ENCODE peak calls at places on chromosomes 11 and 22, in nine cellular contexts. One of them, this sample, is unnamed.

GRCh38 chr22:39303358-39303757 is 16.1 kb downstream of the RPL3 start:
- DNase-seq in activated naive CD4-positive, alpha-beta T cell treated with anti-CD3 and anti-CD28 coated beads, Interleukin-2, amount 50 U/mL, for 16 hours: no peak
- DNase-seq in NCI-H1105 treated with DMSO at 0.1 percent for 48 hours: no peak
- DNase-seq in non-pigmented ciliary epithelial cell: no peak
- DNase-seq in mucosa of gallbladder: peak; percentile 58
- DNase-seq in A172: no peak
- DNase-seq in EH: no peak
- DNase-seq in CD8-positive, alpha-beta memory T cell: no peak
- DNase-seq in prostate gland: no peak
- DNase-seq in this sample: no peak

GRCh38 chr11:75337195-75337654 is 14.2 kb downstream of the ARRB1 start:
- DNase-seq in activated naive CD4-positive, alpha-beta T cell treated with anti-CD3 and anti-CD28 coated beads, Interleukin-2, amount 50 U/mL, for 16 hours: no peak
- DNase-seq in non-pigmented ciliary epithelial cell: no peak
- DNase-seq in mucosa of gallbladder: no peak
- DNase-seq in A172: peak; percentile 77
- DNase-seq in CD8-positive, alpha-beta memory T cell: no peak
- DNase-seq in prostate gland: no peak
- DNase-seq in NCI-H1105 treated with DMSO at 0.1 percent for 48 hours: no peak
- DNase-seq in EH: peak; percentile 77
- DNase-seq in this sample: no peak

GRCh38 chr11:72226701-72227100 is 2.1 kb downstream of the INPPL1 start:
- DNase-seq in EH: no peak
- DNase-seq in A172: no peak
- DNase-seq in CD8-positive, alpha-beta memory T cell: no peak
- DNase-seq in prostate gland: no peak
- DNase-seq in non-pigmented ciliary epithelial cell: no peak
- DNase-seq in NCI-H1105 treated with DMSO at 0.1 percent for 48 hours: peak; percentile 68
- DNase-seq in mucosa of gallbladder: no peak
- DNase-seq in activated naive CD4-positive, alpha-beta T cell treated with anti-CD3 and anti-CD28 coated beads, Interleukin-2, amount 50 U/mL, for 16 hours: no peak
- DNase-seq in this sample: no peak

GRCh38 chr11:2804189-2804588 is 81.4 kb downstream of the CDKN1C start:
- DNase-seq in CD8-positive, alpha-beta memory T cell: no peak
- DNase-seq in NCI-H1105 treated with DMSO at 0.1 percent for 48 hours: no peak
- DNase-seq in non-pigmented ciliary epithelial cell: no peak
- DNase-seq in prostate gland: no peak
- DNase-seq in EH: no peak
- DNase-seq in mucosa of gallbladder: no peak
- DNase-seq in activated naive CD4-positive, alpha-beta T cell treated with anti-CD3 and anti-CD28 coated beads, Interleukin-2, amount 50 U/mL, for 16 hours: no peak
- DNase-seq in A172: no peak
- DNase-seq in this sample: peak; percentile 13

GRCh38 chr11:12430912-12431311 is 53.5 kb downstream of the PARVA start:
- DNase-seq in mucosa of gallbladder: peak; percentile 64
- DNase-seq in CD8-positive, alpha-beta memory T cell: no peak
- DNase-seq in A172: peak; percentile 75
- DNase-seq in NCI-H1105 treated with DMSO at 0.1 percent for 48 hours: no peak
- DNase-seq in activated naive CD4-positive, alpha-beta T cell treated with anti-CD3 and anti-CD28 coated beads, Interleukin-2, amount 50 U/mL, for 16 hours: no peak
- DNase-seq in EH: peak; percentile 84
- DNase-seq in prostate gland: peak; percentile 69
- DNase-seq in non-pigmented ciliary epithelial cell: no peak
- DNase-seq in this sample: no peak

GRCh38 chr11:58498464-58498863 is 9.4 kb downstream of the OR5B21 start:
- DNase-seq in CD8-positive, alpha-beta memory T cell: no peak
- DNase-seq in A172: no peak
- DNase-seq in prostate gland: no peak
- DNase-seq in activated naive CD4-positive, alpha-beta T cell treated with anti-CD3 and anti-CD28 coated beads, Interleukin-2, amount 50 U/mL, for 16 hours: no peak
- DNase-seq in EH: peak; percentile 14
- DNase-seq in mucosa of gallbladder: no peak
- DNase-seq in NCI-H1105 treated with DMSO at 0.1 percent for 48 hours: no peak
- DNase-seq in non-pigmented ciliary epithelial cell: no peak
- DNase-seq in this sample: no peak

GRCh38 chr11:116530705-116531104 is 242.1 kb downstream of the BUD13 start:
- DNase-seq in NCI-H1105 treated with DMSO at 0.1 percent for 48 hours: no peak
- DNase-seq in CD8-positive, alpha-beta memory T cell: no peak
- DNase-seq in non-pigmented ciliary epithelial cell: no peak
- DNase-seq in EH: no peak
- DNase-seq in prostate gland: no peak
- DNase-seq in activated naive CD4-positive, alpha-beta T cell treated with anti-CD3 and anti-CD28 coated beads, Interleukin-2, amount 50 U/mL, for 16 hours: no peak
- DNase-seq in A172: no peak
- DNase-seq in mucosa of gallbladder: no peak
- DNase-seq in this sample: no peak

GRCh38 chr22:23696326-23696851 is 5.6 kb downstream of the RGL4 start:
- DNase-seq in non-pigmented ciliary epithelial cell: no peak
- DNase-seq in CD8-positive, alpha-beta memory T cell: peak; percentile 52
- DNase-seq in NCI-H1105 treated with DMSO at 0.1 percent for 48 hours: no peak
- DNase-seq in A172: no peak
- DNase-seq in activated naive CD4-positive, alpha-beta T cell treated with anti-CD3 and anti-CD28 coated beads, Interleukin-2, amount 50 U/mL, for 16 hours: peak; percentile 75
- DNase-seq in prostate gland: no peak
- DNase-seq in EH: no peak
- DNase-seq in mucosa of gallbladder: peak; percentile 51
- DNase-seq in this sample: no peak

GRCh38 chr22:38327805-38328204 is 10.6 kb upstream of the CSNK1E start:
- DNase-seq in NCI-H1105 treated with DMSO at 0.1 percent for 48 hours: no peak
- DNase-seq in non-pigmented ciliary epithelial cell: no peak
- DNase-seq in mucosa of gallbladder: no peak
- DNase-seq in CD8-positive, alpha-beta memory T cell: no peak
- DNase-seq in prostate gland: no peak
- DNase-seq in A172: peak; percentile 77
- DNase-seq in activated naive CD4-positive, alpha-beta T cell treated with anti-CD3 and anti-CD28 coated beads, Interleukin-2, amount 50 U/mL, for 16 hours: no peak
- DNase-seq in EH: peak; percentile 89
- DNase-seq in this sample: no peak

GRCh38 chr11:78916759-78917158 is 342.1 kb upstream of the NARS2 start:
- DNase-seq in A172: no peak
- DNase-seq in NCI-H1105 treated with DMSO at 0.1 percent for 48 hours: no peak
- DNase-seq in prostate gland: no peak
- DNase-seq in non-pigmented ciliary epithelial cell: no peak
- DNase-seq in CD8-positive, alpha-beta memory T cell: no peak
- DNase-seq in EH: peak; percentile 8
- DNase-seq in mucosa of gallbladder: no peak
- DNase-seq in activated naive CD4-positive, alpha-beta T cell treated with anti-CD3 and anti-CD28 coated beads, Interleukin-2, amount 50 U/mL, for 16 hours: no peak
- DNase-seq in this sample: no peak

GRCh38 chr11:109486129-109486528 is 64.1 kb downstream of the C11orf87 start:
- DNase-seq in non-pigmented ciliary epithelial cell: no peak
- DNase-seq in A172: no peak
- DNase-seq in CD8-positive, alpha-beta memory T cell: no peak
- DNase-seq in prostate gland: no peak
- DNase-seq in mucosa of gallbladder: no peak
- DNase-seq in activated naive CD4-positive, alpha-beta T cell treated with anti-CD3 and anti-CD28 coated beads, Interleukin-2, amount 50 U/mL, for 16 hours: no peak
- DNase-seq in EH: no peak
- DNase-seq in NCI-H1105 treated with DMSO at 0.1 percent for 48 hours: peak; percentile 98
- DNase-seq in this sample: no peak

GRCh38 chr11:58654079-58654907 is 31.8 kb downstream of the CNTF start:
- DNase-seq in EH: peak; percentile 73
- DNase-seq in prostate gland: peak; percentile 69
- DNase-seq in mucosa of gallbladder: peak; percentile 78
- DNase-seq in CD8-positive, alpha-beta memory T cell: peak; percentile 58
- DNase-seq in non-pigmented ciliary epithelial cell: peak; percentile 14
- DNase-seq in NCI-H1105 treated with DMSO at 0.1 percent for 48 hours: peak; percentile 68
- DNase-seq in A172: peak; percentile 62
- DNase-seq in activated naive CD4-positive, alpha-beta T cell treated with anti-CD3 and anti-CD28 coated beads, Interleukin-2, amount 50 U/mL, for 16 hours: peak; percentile 83
- DNase-seq in this sample: peak; percentile 89

GRCh38 chr11:95795627-95796308 is 5.5 kb downstream of the CEP57 start:
- DNase-seq in non-pigmented ciliary epithelial cell: no peak
- DNase-seq in mucosa of gallbladder: peak; percentile 52
- DNase-seq in prostate gland: no peak
- DNase-seq in CD8-positive, alpha-beta memory T cell: no peak
- DNase-seq in EH: no peak
- DNase-seq in activated naive CD4-positive, alpha-beta T cell treated with anti-CD3 and anti-CD28 coated beads, Interleukin-2, amount 50 U/mL, for 16 hours: no peak
- DNase-seq in NCI-H1105 treated with DMSO at 0.1 percent for 48 hours: no peak
- DNase-seq in A172: no peak
- DNase-seq in this sample: no peak

GRCh38 chr11:85619497-85619896 is 7.6 kb downstream of the DLG2 start:
- DNase-seq in EH: no peak
- DNase-seq in NCI-H1105 treated with DMSO at 0.1 percent for 48 hours: no peak
- DNase-seq in activated naive CD4-positive, alpha-beta T cell treated with anti-CD3 and anti-CD28 coated beads, Interleukin-2, amount 50 U/mL, for 16 hours: no peak
- DNase-seq in mucosa of gallbladder: no peak
- DNase-seq in A172: no peak
- DNase-seq in non-pigmented ciliary epithelial cell: no peak
- DNase-seq in prostate gland: no peak
- DNase-seq in CD8-positive, alpha-beta memory T cell: no peak
- DNase-seq in this sample: no peak

GRCh38 chr22:38313384-38313955 is 3.8 kb downstream of the CSNK1E start:
- DNase-seq in NCI-H1105 treated with DMSO at 0.1 percent for 48 hours: no peak
- DNase-seq in CD8-positive, alpha-beta memory T cell: no peak
- DNase-seq in mucosa of gallbladder: peak; percentile 57
- DNase-seq in activated naive CD4-positive, alpha-beta T cell treated with anti-CD3 and anti-CD28 coated beads, Interleukin-2, amount 50 U/mL, for 16 hours: no peak
- DNase-seq in EH: peak; percentile 96
- DNase-seq in prostate gland: no peak
- DNase-seq in A172: peak; percentile 90
- DNase-seq in non-pigmented ciliary epithelial cell: peak; percentile 70
- DNase-seq in this sample: peak; percentile 86

GRCh38 chr22:38468761-38469305 is 937 bp downstream of the KDELR3 start:
- DNase-seq in non-pigmented ciliary epithelial cell: no peak
- DNase-seq in NCI-H1105 treated with DMSO at 0.1 percent for 48 hours: no peak
- DNase-seq in mucosa of gallbladder: no peak
- DNase-seq in prostate gland: no peak
- DNase-seq in A172: no peak
- DNase-seq in CD8-positive, alpha-beta memory T cell: no peak
- DNase-seq in activated naive CD4-positive, alpha-beta T cell treated with anti-CD3 and anti-CD28 coated beads, Interleukin-2, amount 50 U/mL, for 16 hours: peak; percentile 5
- DNase-seq in EH: no peak
- DNase-seq in this sample: no peak

GRCh38 chr11:7688238-7688826 is 15.0 kb upstream of the CYB5R2 start:
- DNase-seq in activated naive CD4-positive, alpha-beta T cell treated with anti-CD3 and anti-CD28 coated beads, Interleukin-2, amount 50 U/mL, for 16 hours: no peak
- DNase-seq in mucosa of gallbladder: no peak
- DNase-seq in prostate gland: no peak
- DNase-seq in NCI-H1105 treated with DMSO at 0.1 percent for 48 hours: peak; percentile 56
- DNase-seq in A172: no peak
- DNase-seq in CD8-positive, alpha-beta memory T cell: no peak
- DNase-seq in EH: peak; percentile 56
- DNase-seq in non-pigmented ciliary epithelial cell: no peak
- DNase-seq in this sample: no peak

GRCh38 chr22:17888855-17889254 is 114.6 kb upstream of the BID start:
- DNase-seq in activated naive CD4-positive, alpha-beta T cell treated with anti-CD3 and anti-CD28 coated beads, Interleukin-2, amount 50 U/mL, for 16 hours: no peak
- DNase-seq in NCI-H1105 treated with DMSO at 0.1 percent for 48 hours: no peak
- DNase-seq in non-pigmented ciliary epithelial cell: no peak
- DNase-seq in prostate gland: no peak
- DNase-seq in EH: no peak
- DNase-seq in CD8-positive, alpha-beta memory T cell: no peak
- DNase-seq in mucosa of gallbladder: no peak
- DNase-seq in A172: no peak
- DNase-seq in this sample: no peak

GRCh38 chr22:45552017-45552411 is 49.3 kb downstream of the FBLN1 start:
- DNase-seq in CD8-positive, alpha-beta memory T cell: peak; percentile 6
- DNase-seq in non-pigmented ciliary epithelial cell: no peak
- DNase-seq in EH: no peak
- DNase-seq in NCI-H1105 treated with DMSO at 0.1 percent for 48 hours: no peak
- DNase-seq in activated naive CD4-positive, alpha-beta T cell treated with anti-CD3 and anti-CD28 coated beads, Interleukin-2, amount 50 U/mL, for 16 hours: no peak
- DNase-seq in mucosa of gallbladder: no peak
- DNase-seq in prostate gland: no peak
- DNase-seq in A172: no peak
- DNase-seq in this sample: no peak

GRCh38 chr22:48760481-48761238 is 1067.0 kb downstream of the BRD1 start:
- DNase-seq in NCI-H1105 treated with DMSO at 0.1 percent for 48 hours: no peak
- DNase-seq in activated naive CD4-positive, alpha-beta T cell treated with anti-CD3 and anti-CD28 coated beads, Interleukin-2, amount 50 U/mL, for 16 hours: no peak
- DNase-seq in non-pigmented ciliary epithelial cell: no peak
- DNase-seq in CD8-positive, alpha-beta memory T cell: no peak
- DNase-seq in A172: no peak
- DNase-seq in EH: no peak
- DNase-seq in mucosa of gallbladder: peak; percentile 7
- DNase-seq in prostate gland: no peak
- DNase-seq in this sample: no peak

GRCh38 chr11:73204711-73205121 is 13.4 kb upstream of the P2RY2 start:
- DNase-seq in CD8-positive, alpha-beta memory T cell: no peak
- DNase-seq in non-pigmented ciliary epithelial cell: no peak
- DNase-seq in prostate gland: no peak
- DNase-seq in NCI-H1105 treated with DMSO at 0.1 percent for 48 hours: no peak
- DNase-seq in activated naive CD4-positive, alpha-beta T cell treated with anti-CD3 and anti-CD28 coated beads, Interleukin-2, amount 50 U/mL, for 16 hours: no peak
- DNase-seq in mucosa of gallbladder: no peak
- DNase-seq in A172: no peak
- DNase-seq in EH: no peak
- DNase-seq in this sample: no peak

GRCh38 chr11:116788534-116788933 is 711 bp upstream of the ZPR1 start:
- DNase-seq in activated naive CD4-positive, alpha-beta T cell treated with anti-CD3 and anti-CD28 coated beads, Interleukin-2, amount 50 U/mL, for 16 hours: no peak
- DNase-seq in CD8-positive, alpha-beta memory T cell: no peak
- DNase-seq in mucosa of gallbladder: no peak
- DNase-seq in EH: no peak
- DNase-seq in A172: no peak
- DNase-seq in prostate gland: no peak
- DNase-seq in non-pigmented ciliary epithelial cell: no peak
- DNase-seq in NCI-H1105 treated with DMSO at 0.1 percent for 48 hours: no peak
- DNase-seq in this sample: no peak

GRCh38 chr11:44658451-44658850 is 68.3 kb upstream of the TSPAN18 start:
- DNase-seq in non-pigmented ciliary epithelial cell: no peak
- DNase-seq in activated naive CD4-positive, alpha-beta T cell treated with anti-CD3 and anti-CD28 coated beads, Interleukin-2, amount 50 U/mL, for 16 hours: no peak
- DNase-seq in mucosa of gallbladder: no peak
- DNase-seq in prostate gland: no peak
- DNase-seq in CD8-positive, alpha-beta memory T cell: no peak
- DNase-seq in A172: no peak
- DNase-seq in NCI-H1105 treated with DMSO at 0.1 percent for 48 hours: no peak
- DNase-seq in EH: peak; percentile 14
- DNase-seq in this sample: no peak

GRCh38 chr11:75775056-75775455 is 6.5 kb downstream of the DGAT2 start:
- DNase-seq in NCI-H1105 treated with DMSO at 0.1 percent for 48 hours: no peak
- DNase-seq in activated naive CD4-positive, alpha-beta T cell treated with anti-CD3 and anti-CD28 coated beads, Interleukin-2, amount 50 U/mL, for 16 hours: no peak
- DNase-seq in A172: no peak
- DNase-seq in prostate gland: no peak
- DNase-seq in non-pigmented ciliary epithelial cell: no peak
- DNase-seq in CD8-positive, alpha-beta memory T cell: no peak
- DNase-seq in EH: no peak
- DNase-seq in mucosa of gallbladder: no peak
- DNase-seq in this sample: no peak

GRCh38 chr22:29243874-29244446 is 23.8 kb downstream of the RHBDD3 start:
- DNase-seq in non-pigmented ciliary epithelial cell: no peak
- DNase-seq in EH: no peak
- DNase-seq in prostate gland: no peak
- DNase-seq in A172: no peak
- DNase-seq in CD8-positive, alpha-beta memory T cell: no peak
- DNase-seq in mucosa of gallbladder: no peak
- DNase-seq in activated naive CD4-positive, alpha-beta T cell treated with anti-CD3 and anti-CD28 coated beads, Interleukin-2, amount 50 U/mL, for 16 hours: no peak
- DNase-seq in NCI-H1105 treated with DMSO at 0.1 percent for 48 hours: no peak
- DNase-seq in this sample: no peak

GRCh38 chr22:29782061-29782845 is 15.1 kb downstream of the UQCR10 start:
- DNase-seq in CD8-positive, alpha-beta memory T cell: no peak
- DNase-seq in EH: peak; percentile 51
- DNase-seq in activated naive CD4-positive, alpha-beta T cell treated with anti-CD3 and anti-CD28 coated beads, Interleukin-2, amount 50 U/mL, for 16 hours: no peak
- DNase-seq in NCI-H1105 treated with DMSO at 0.1 percent for 48 hours: no peak
- DNase-seq in A172: peak; percentile 47
- DNase-seq in non-pigmented ciliary epithelial cell: no peak
- DNase-seq in mucosa of gallbladder: peak; percentile 89
- DNase-seq in prostate gland: peak; percentile 89
- DNase-seq in this sample: peak; percentile 75